ENCODE peak calls at places on chromosomes 2 and 18, in five cellular contexts. G, K, N, U and D are unnamed samples.

GRCh38 chr2:231919341-231920035 is 6.7 kb downstream of the NPPC start:
- DNase-seq in G (no peak), K (no peak), N (no peak), U (no peak), D (no peak)

GRCh38 chr2:15734871-15735737 is 143.4 kb downstream of the DDX1 start:
- DNase-seq in G (no peak), K (no peak), N (no peak), U (no peak), D (no peak)

GRCh38 chr2:229416116-229416694 is 145.1 kb upstream of the PID1 start:
- DNase-seq in G (peak; percentile 26), K (no peak), N (no peak), U (no peak), D (peak; percentile 43)

GRCh38 chr18:44290366-44290855 is 390.3 kb upstream of the SETBP1 start:
- DNase-seq in G (no peak), K (no peak), N (no peak), U (no peak), D (no peak)

GRCh38 chr2:205827809-205828208 is 145.5 kb downstream of the NRP2 start:
- DNase-seq in G (no peak), K (no peak), N (no peak), U (no peak), D (no peak)

GRCh38 chr18:76507830-76508381 is 12.9 kb upstream of the ZNF516 start:
- DNase-seq in G (no peak), K (no peak), N (no peak), U (no peak), D (no peak)

GRCh38 chr2:223465793-223466192 is 136.4 kb downstream of the SCG2 start:
- DNase-seq in G (peak; percentile 39), K (no peak), N (no peak), U (no peak), D (peak; percentile 53)

GRCh38 chr2:239436076-239436475 is 35.3 kb upstream of the HDAC4 start:
- DNase-seq in G (no peak), K (no peak), N (no peak), U (no peak), D (no peak)

GRCh38 chr2:43937269-43937820 is 58.4 kb downstream of the LRPPRC start:
- DNase-seq in G (no peak), K (no peak), N (no peak), U (no peak), D (no peak)

GRCh38 chr2:227234432-227234831 is 70.0 kb downstream of the COL4A3 start:
- DNase-seq in G (no peak), K (no peak), N (no peak), U (no peak), D (no peak)

GRCh38 chr2:88136817-88137216 is 9.0 kb upstream of the FABP1 start:
- DNase-seq in G (no peak), K (no peak), N (no peak), U (no peak), D (no peak)

GRCh38 chr2:27891063-27891819 is 712 bp downstream of the BABAM2 start:
- DNase-seq in G (peak; percentile 67), K (peak; percentile 85), N (peak; percentile 54), U (peak; percentile 88), D (peak; percentile 86)

GRCh38 chr2:237876056-237876439 is 16.6 kb downstream of the RAMP1 start:
- DNase-seq in G (no peak), K (no peak), N (no peak), U (no peak), D (no peak)

GRCh38 chr2:239252433-239253200 is 148.2 kb downstream of the HDAC4 start:
- DNase-seq in G (peak; percentile 11), K (no peak), N (no peak), U (no peak), D (no peak)

GRCh38 chr2:48450936-48451602 is 78.9 kb upstream of the STON1 start:
- DNase-seq in G (no peak), K (no peak), N (no peak), U (peak; percentile 45), D (no peak)

GRCh38 chr18:78979058-78979680 is 449 bp upstream of the SALL3 start:
- DNase-seq in G (no peak), K (no peak), N (no peak), U (peak; percentile 54), D (no peak)

GRCh38 chr2:172972005-172972619 is 103.5 kb upstream of the MAP3K20 start:
- DNase-seq in G (peak; percentile 81), K (peak; percentile 66), N (peak; percentile 36), U (peak; percentile 43), D (peak; percentile 62)

GRCh38 chr2:39990335-39990734 is 211.3 kb upstream of the THUMPD2 start:
- DNase-seq in G (no peak), K (no peak), N (no peak), U (no peak), D (no peak)

GRCh38 chr18:43396266-43396665 is 119.0 kb upstream of the SYT4 start:
- DNase-seq in G (peak; percentile 51), K (no peak), N (peak; percentile 20), U (peak; percentile 10), D (no peak)

GRCh38 chr2:108630567-108631405 is 88.5 kb upstream of the RANBP2 start:
- DNase-seq in G (no peak), K (no peak), N (no peak), U (no peak), D (no peak)

GRCh38 chr2:6290626-6291025 is 575.1 kb downstream of the CMPK2 start:
- DNase-seq in G (no peak), K (no peak), N (no peak), U (peak; percentile 44), D (no peak)

GRCh38 chr2:237473474-237474453 is 13.3 kb upstream of the MLPH start:
- DNase-seq in G (peak; percentile 47), K (no peak), N (no peak), U (no peak), D (no peak)

GRCh38 chr2:112690853-112691390 is 29.9 kb upstream of the NT5DC4 start:
- DNase-seq in G (peak; percentile 78), K (peak; percentile 77), N (no peak), U (peak; percentile 73), D (peak; percentile 64)

GRCh38 chr2:24822049-24822706 is 29.0 kb downstream of the CENPO start:
- DNase-seq in G (no peak), K (no peak), N (no peak), U (no peak), D (peak; percentile 7)

GRCh38 chr2:11320698-11321492 is 23.5 kb downstream of the ROCK2 start:
- DNase-seq in G (peak; percentile 4), K (peak; percentile 55), N (no peak), U (no peak), D (no peak)

GRCh38 chr18:49178736-49179135 is 228.0 kb upstream of the SMAD7 start:
- DNase-seq in G (peak; percentile 41), K (peak; percentile 52), N (no peak), U (peak; percentile 39), D (peak; percentile 29)

GRCh38 chr2:3667151-3667631 is 9.2 kb downstream of the ALLC start:
- DNase-seq in G (no peak), K (no peak), N (no peak), U (peak; percentile 76), D (peak; percentile 6)

GRCh38 chr2:106193491-106193976 is 567 bp downstream of the UXS1 start:
- DNase-seq in G (peak; percentile 47), K (peak; percentile 44), N (peak; percentile 15), U (peak; percentile 70), D (peak; percentile 65)

GRCh38 chr2:219650426-219651248 is 23.2 kb downstream of the SLC4A3 start:
- DNase-seq in G (no peak), K (no peak), N (no peak), U (no peak), D (no peak)

GRCh38 chr2:164657129-164657528 is 35.8 kb upstream of the GRB14 start:
- DNase-seq in G (no peak), K (no peak), N (no peak), U (no peak), D (no peak)

GRCh38 chr2:104562537-104562936 is 291.4 kb upstream of the POU3F3 start:
- DNase-seq in G (no peak), K (no peak), N (no peak), U (no peak), D (no peak)

GRCh38 chr2:54634564-54635511 is 88.6 kb upstream of the EML6 start:
- DNase-seq in G (no peak), K (no peak), N (no peak), U (no peak), D (no peak)
- H3K9ac ChIP-seq in G (no peak overlapping the region), K (no peak overlapping the region), N (no peak overlapping the region), U (peak overlapping the region; percentile 23), D (peak overlapping the region; percentile 41)

DNA sequence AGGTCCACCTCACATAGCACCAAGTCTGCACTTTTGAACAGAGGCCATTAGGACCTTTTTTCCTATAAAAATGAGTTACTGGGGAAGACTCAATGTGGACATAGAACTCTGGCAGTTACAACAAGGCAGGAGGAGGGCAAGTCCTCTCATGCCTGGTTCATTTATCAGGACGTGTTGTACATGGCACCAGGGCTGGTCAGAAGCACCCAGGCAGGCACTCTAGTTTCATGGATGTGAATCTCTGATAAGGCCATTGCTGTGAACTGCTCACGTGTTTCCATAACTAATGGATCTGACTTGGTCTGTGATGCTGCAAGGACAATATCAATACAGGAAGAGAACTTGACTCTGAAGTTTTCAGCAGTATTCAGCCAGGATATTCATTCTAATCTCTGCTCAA is 16.0 kb downstream of the CDC42EP3 start:
- DNase-seq in G (no peak), K (no peak), N (no peak), U (peak; percentile 56), D (no peak)
- H3K9ac ChIP-seq in G (no peak overlapping the region), K (no peak overlapping the region), N (no peak overlapping the region), U (no peak overlapping the region), D (no peak overlapping the region)

DNA sequence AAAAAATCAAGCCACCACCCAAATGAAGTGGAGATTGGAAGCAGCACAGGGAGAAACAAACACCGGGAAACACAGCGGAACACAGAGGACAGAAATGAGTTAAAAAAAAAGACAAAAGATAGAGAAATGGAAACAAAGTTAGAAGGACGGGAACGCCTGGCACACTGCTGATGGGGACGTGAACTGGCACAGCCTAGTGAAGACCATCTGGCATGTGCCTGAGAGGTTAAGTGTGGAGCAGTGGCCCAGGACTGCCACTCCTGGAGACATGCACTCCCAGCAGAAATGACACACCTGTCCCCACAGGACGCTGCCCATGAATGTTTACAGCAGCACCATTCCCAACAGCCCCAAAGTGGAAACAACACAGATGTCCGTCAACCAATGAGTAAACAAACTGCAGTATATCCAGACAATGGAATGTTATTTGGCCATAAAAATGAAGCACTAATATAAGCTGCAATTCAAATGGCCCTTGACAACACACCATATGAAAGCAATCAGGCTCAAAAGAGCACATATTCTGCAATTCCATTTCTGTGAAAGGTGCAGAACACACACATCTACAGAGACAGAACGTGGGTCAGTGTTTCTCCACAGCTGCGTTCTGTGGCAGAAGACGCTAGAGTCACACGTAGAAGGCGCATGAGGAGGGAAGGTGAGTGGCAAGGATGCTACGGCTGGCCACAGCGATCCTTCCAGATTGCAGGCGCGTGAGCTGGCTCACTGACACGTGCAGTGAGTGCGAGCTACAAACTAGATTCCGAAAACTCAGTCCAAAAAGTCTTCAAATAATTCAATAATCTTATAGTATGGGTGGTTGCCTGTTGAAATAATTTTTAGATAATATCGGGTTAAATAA is 24.6 kb downstream of the THAP4 start:
- DNase-seq in G (no peak), K (no peak), N (no peak), U (no peak), D (no peak)
- H3K9ac ChIP-seq in G (no peak overlapping the region), K (no peak overlapping the region), N (peak overlapping the region; percentile 13), U (no peak overlapping the region), D (no peak overlapping the region)

GRCh38 chr2:758073-758820 is 81.0 kb upstream of the TMEM18 start:
- DNase-seq in G (no peak), K (no peak), N (no peak), U (no peak), D (no peak)
- H3K9ac ChIP-seq in G (no peak overlapping the region), K (no peak overlapping the region), N (no peak overlapping the region), U (no peak overlapping the region), D (no peak overlapping the region)